ENCODE peak calls at places on chromosome 16, in five cellular contexts. One of them, this sample, is unnamed.

GRCh38 chr16:55515110-55515509 is 6.2 kb downstream of the LPCAT2 start:
- DNase-seq in trophoblast cell: no peak
- DNase-seq in neuronal stem cell: no peak
- DNase-seq in mesenchymal stem cell: peak
- DNase-seq in H1: no peak
- DNase-seq in this sample: no peak

GRCh38 chr16:30666681-30667080 is 8.4 kb downstream of the FBRS start:
- DNase-seq in trophoblast cell: no peak
- DNase-seq in H1: no peak
- DNase-seq in mesenchymal stem cell: no peak
- DNase-seq in neuronal stem cell: no peak
- DNase-seq in this sample: no peak

GRCh38 chr16:67451704-67452435 is 20.9 kb downstream of the HSD11B2 start:
- DNase-seq in neuronal stem cell: no peak
- DNase-seq in trophoblast cell: no peak
- DNase-seq in H1: no peak
- DNase-seq in mesenchymal stem cell: no peak
- DNase-seq in this sample: no peak

GRCh38 chr16:72763927-72764628 is 283.9 kb downstream of the ZFHX3 start:
- DNase-seq in mesenchymal stem cell: no peak
- DNase-seq in neuronal stem cell: no peak
- DNase-seq in H1: no peak
- DNase-seq in trophoblast cell: no peak
- DNase-seq in this sample: no peak

GRCh38 chr16:14194706-14195105 is 123.6 kb downstream of the MRTFB start:
- DNase-seq in H1: no peak
- DNase-seq in trophoblast cell: no peak
- DNase-seq in neuronal stem cell: no peak
- DNase-seq in mesenchymal stem cell: no peak
- DNase-seq in this sample: no peak

GRCh38 chr16:52812945-52813556 is 239.6 kb downstream of the CHD9NB start:
- DNase-seq in trophoblast cell: peak
- DNase-seq in mesenchymal stem cell: peak
- DNase-seq in H1: no peak
- DNase-seq in neuronal stem cell: no peak
- DNase-seq in this sample: no peak

GRCh38 chr16:2514333-2515179 is 804 bp downstream of the ATP6V0C start:
- DNase-seq in neuronal stem cell: no peak
- DNase-seq in H1: no peak
- DNase-seq in trophoblast cell: peak
- DNase-seq in mesenchymal stem cell: no peak
- DNase-seq in this sample: peak

GRCh38 chr16:48261569-48261968 is 14.2 kb upstream of the ABCC11 start:
- DNase-seq in H1: no peak
- DNase-seq in mesenchymal stem cell: no peak
- DNase-seq in trophoblast cell: no peak
- DNase-seq in neuronal stem cell: no peak
- DNase-seq in this sample: no peak

GRCh38 chr16:19382887-19383816 is 34.5 kb upstream of the TMC5 start:
- DNase-seq in neuronal stem cell: no peak
- DNase-seq in H1: no peak
- DNase-seq in mesenchymal stem cell: no peak
- DNase-seq in trophoblast cell: no peak
- DNase-seq in this sample: no peak

GRCh38 chr16:56549744-56550385 is 15.0 kb upstream of the MT4 start:
- DNase-seq in trophoblast cell: peak
- DNase-seq in neuronal stem cell: no peak
- DNase-seq in H1: no peak
- DNase-seq in mesenchymal stem cell: peak
- DNase-seq in this sample: no peak

GRCh38 chr16:52404546-52404945 is 142.4 kb downstream of the TOX3 start:
- DNase-seq in neuronal stem cell: no peak
- DNase-seq in mesenchymal stem cell: no peak
- DNase-seq in H1: no peak
- DNase-seq in trophoblast cell: no peak
- DNase-seq in this sample: no peak

GRCh38 chr16:6382787-6383515 is 949.7 kb upstream of the RBFOX1 start:
- DNase-seq in mesenchymal stem cell: no peak
- DNase-seq in H1: no peak
- DNase-seq in neuronal stem cell: no peak
- DNase-seq in trophoblast cell: no peak
- DNase-seq in this sample: no peak

GRCh38 chr16:65751622-65752598 is 614.6 kb upstream of the CDH5 start:
- DNase-seq in trophoblast cell: no peak
- DNase-seq in H1: no peak
- DNase-seq in neuronal stem cell: no peak
- DNase-seq in mesenchymal stem cell: no peak
- DNase-seq in this sample: no peak

GRCh38 chr16:641326-642188 is at the start of gene MCRIP2:
- DNase-seq in H1: peak
- DNase-seq in mesenchymal stem cell: peak
- DNase-seq in trophoblast cell: peak
- DNase-seq in neuronal stem cell: peak
- DNase-seq in this sample: peak

GRCh38 chr16:6682142-6682811 is 650.4 kb upstream of the RBFOX1 start:
- DNase-seq in neuronal stem cell: peak
- DNase-seq in trophoblast cell: peak
- DNase-seq in H1: peak
- DNase-seq in mesenchymal stem cell: no peak
- DNase-seq in this sample: peak

GRCh38 chr16:7653746-7654145 is 321.1 kb downstream of the RBFOX1 start:
- DNase-seq in mesenchymal stem cell: no peak
- DNase-seq in H1: no peak
- DNase-seq in neuronal stem cell: no peak
- DNase-seq in trophoblast cell: no peak
- DNase-seq in this sample: no peak

GRCh38 chr16:2039286-2040030 is 8.2 kb downstream of the NTHL1 start:
- DNase-seq in mesenchymal stem cell: peak
- DNase-seq in H1: no peak
- DNase-seq in neuronal stem cell: no peak
- DNase-seq in trophoblast cell: no peak
- DNase-seq in this sample: no peak

GRCh38 chr16:13835935-13836334 is 84.0 kb upstream of the ERCC4 start:
- DNase-seq in trophoblast cell: no peak
- DNase-seq in mesenchymal stem cell: no peak
- DNase-seq in neuronal stem cell: no peak
- DNase-seq in H1: no peak
- DNase-seq in this sample: no peak

GRCh38 chr16:86975445-86975844 is 341.7 kb downstream of the C16orf95 start:
- DNase-seq in neuronal stem cell: peak
- DNase-seq in trophoblast cell: no peak
- DNase-seq in H1: peak
- DNase-seq in mesenchymal stem cell: peak
- DNase-seq in this sample: peak

GRCh38 chr16:14289692-14290340 is 218.7 kb downstream of the MRTFB start:
- DNase-seq in neuronal stem cell: no peak
- DNase-seq in trophoblast cell: peak
- DNase-seq in mesenchymal stem cell: no peak
- DNase-seq in H1: peak
- DNase-seq in this sample: peak

GRCh38 chr16:2016407-2016922 is 3.1 kb upstream of the NPW start:
- DNase-seq in trophoblast cell: no peak
- DNase-seq in neuronal stem cell: no peak
- DNase-seq in mesenchymal stem cell: no peak
- DNase-seq in H1: peak
- DNase-seq in this sample: no peak

GRCh38 chr16:65769776-65770438 is 596.6 kb upstream of the CDH5 start:
- DNase-seq in neuronal stem cell: no peak
- DNase-seq in H1: no peak
- DNase-seq in mesenchymal stem cell: no peak
- DNase-seq in trophoblast cell: peak
- DNase-seq in this sample: no peak

GRCh38 chr16:74019608-74020007 is 277.0 kb upstream of the PSMD7 start:
- DNase-seq in neuronal stem cell: no peak
- DNase-seq in trophoblast cell: peak
- DNase-seq in mesenchymal stem cell: no peak
- DNase-seq in H1: no peak
- DNase-seq in this sample: peak

GRCh38 chr16:86061318-86061695 is 162.3 kb downstream of the IRF8 start:
- DNase-seq in neuronal stem cell: no peak
- DNase-seq in trophoblast cell: no peak
- DNase-seq in mesenchymal stem cell: no peak
- DNase-seq in H1: no peak
- DNase-seq in this sample: no peak

GRCh38 chr16:51310159-51310558 is 159.1 kb upstream of the SALL1 start:
- DNase-seq in mesenchymal stem cell: no peak
- DNase-seq in neuronal stem cell: no peak
- DNase-seq in trophoblast cell: no peak
- DNase-seq in H1: no peak
- DNase-seq in this sample: no peak

GRCh38 chr16:2499890-2500633 is 13.7 kb upstream of the ATP6V0C start:
- DNase-seq in neuronal stem cell: no peak
- DNase-seq in trophoblast cell: no peak
- DNase-seq in mesenchymal stem cell: no peak
- DNase-seq in H1: no peak
- DNase-seq in this sample: no peak

GRCh38 chr16:2482181-2483107 is 7.5 kb downstream of the TBC1D24 start:
- DNase-seq in H1: no peak
- DNase-seq in neuronal stem cell: no peak
- DNase-seq in mesenchymal stem cell: peak
- DNase-seq in trophoblast cell: no peak
- DNase-seq in this sample: no peak

GRCh38 chr16:1533443-1533951 is at the start of gene TMEM204:
- DNase-seq in H1: no peak
- DNase-seq in neuronal stem cell: no peak
- DNase-seq in trophoblast cell: no peak
- DNase-seq in mesenchymal stem cell: peak
- DNase-seq in this sample: no peak

GRCh38 chr16:86011532-86011931 is 112.6 kb downstream of the IRF8 start:
- DNase-seq in neuronal stem cell: no peak
- DNase-seq in trophoblast cell: no peak
- DNase-seq in mesenchymal stem cell: no peak
- DNase-seq in H1: no peak
- DNase-seq in this sample: no peak

GRCh38 chr16:21121150-21121549 is 29.5 kb downstream of the DNAH3 start:
- DNase-seq in trophoblast cell: no peak
- DNase-seq in neuronal stem cell: no peak
- DNase-seq in H1: no peak
- DNase-seq in mesenchymal stem cell: no peak
- DNase-seq in this sample: no peak

GRCh38 chr16:66516172-66516807 is 33.6 kb downstream of the TK2 start:
- DNase-seq in mesenchymal stem cell: no peak
- DNase-seq in H1: no peak
- DNase-seq in neuronal stem cell: no peak
- DNase-seq in trophoblast cell: no peak
- DNase-seq in this sample: no peak

GRCh38 chr16:81314603-81315270 is at the start of gene GAN:
- DNase-seq in H1: peak
- DNase-seq in neuronal stem cell: peak
- DNase-seq in mesenchymal stem cell: peak
- DNase-seq in trophoblast cell: peak
- DNase-seq in this sample: peak
- H3K14ac ChIP-seq in H1: no peak
- H3K14ac ChIP-seq in neuronal stem cell: no peak
- H3K14ac ChIP-seq in mesenchymal stem cell: peak
- H3K14ac ChIP-seq in trophoblast cell: peak
- H3K14ac ChIP-seq in this sample: peak

GRCh38 chr16:35174006-35174405 is 1714.6 kb downstream of the TP53TG3F start:
- DNase-seq in H1: no peak
- DNase-seq in mesenchymal stem cell: no peak
- DNase-seq in neuronal stem cell: no peak
- DNase-seq in trophoblast cell: no peak
- DNase-seq in this sample: peak
- H2BK12ac ChIP-seq in H1: no peak
- H2BK12ac ChIP-seq in mesenchymal stem cell: no peak
- H2BK12ac ChIP-seq in neuronal stem cell: no peak
- H2BK12ac ChIP-seq in trophoblast cell: no peak
- H2BK12ac ChIP-seq in this sample: no peak

DNA sequence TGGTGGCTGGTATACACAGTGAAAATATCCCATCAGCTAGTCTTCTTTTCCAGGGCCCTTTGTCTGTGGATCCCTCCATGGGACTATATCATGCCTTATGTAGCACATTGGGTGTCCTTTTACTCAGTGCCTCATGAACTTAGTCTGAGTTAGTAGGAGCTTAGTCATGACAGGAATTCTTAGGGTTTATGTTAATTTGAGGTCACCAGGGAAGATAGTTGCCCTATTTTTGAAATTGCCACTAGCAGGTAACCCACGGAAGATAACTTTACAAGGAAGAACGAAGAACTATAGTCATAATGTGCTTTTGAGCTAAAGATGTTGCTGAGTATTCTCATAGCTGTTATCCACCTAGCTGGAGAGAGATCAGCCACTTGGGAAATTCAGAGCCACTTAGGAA is 14.8 kb upstream of the PLK1 start:
- DNase-seq in neuronal stem cell: no peak
- DNase-seq in H1: no peak
- DNase-seq in trophoblast cell: no peak
- DNase-seq in mesenchymal stem cell: no peak
- DNase-seq in this sample: no peak
- H2BK120ac ChIP-seq in neuronal stem cell: no peak
- H2BK120ac ChIP-seq in H1: no peak
- H2BK120ac ChIP-seq in trophoblast cell: no peak
- H2BK120ac ChIP-seq in mesenchymal stem cell: no peak
- H2BK120ac ChIP-seq in this sample: no peak

GRCh38 chr16:82653550-82654511 is 27.1 kb downstream of the CDH13 start:
- DNase-seq in mesenchymal stem cell: peak
- DNase-seq in trophoblast cell: peak
- DNase-seq in neuronal stem cell: no peak
- DNase-seq in H1: no peak
- DNase-seq in this sample: no peak

GRCh38 chr16:82655720-82656500 is 29.1 kb downstream of the CDH13 start:
- DNase-seq in neuronal stem cell: no peak
- DNase-seq in trophoblast cell: no peak
- DNase-seq in mesenchymal stem cell: no peak
- DNase-seq in H1: no peak
- DNase-seq in this sample: no peak

GRCh38 chr16:82657786-82658185 is 31.0 kb downstream of the CDH13 start:
- DNase-seq in mesenchymal stem cell: no peak
- DNase-seq in trophoblast cell: no peak
- DNase-seq in H1: no peak
- DNase-seq in neuronal stem cell: no peak
- DNase-seq in this sample: no peak

GRCh38 chr16:82657239-82657638 is 30.5 kb downstream of the CDH13 start:
- DNase-seq in H1: no peak
- DNase-seq in trophoblast cell: peak
- DNase-seq in mesenchymal stem cell: peak
- DNase-seq in neuronal stem cell: no peak
- DNase-seq in this sample: no peak

GRCh38 chr16:82655315-82655714 is 28.5 kb downstream of the CDH13 start:
- DNase-seq in mesenchymal stem cell: peak
- DNase-seq in neuronal stem cell: no peak
- DNase-seq in trophoblast cell: no peak
- DNase-seq in H1: no peak
- DNase-seq in this sample: no peak
- H3K14ac ChIP-seq in mesenchymal stem cell: no peak
- H3K14ac ChIP-seq in neuronal stem cell: no peak
- H3K14ac ChIP-seq in trophoblast cell: no peak
- H3K14ac ChIP-seq in H1: no peak
- H3K14ac ChIP-seq in this sample: no peak

DNA sequence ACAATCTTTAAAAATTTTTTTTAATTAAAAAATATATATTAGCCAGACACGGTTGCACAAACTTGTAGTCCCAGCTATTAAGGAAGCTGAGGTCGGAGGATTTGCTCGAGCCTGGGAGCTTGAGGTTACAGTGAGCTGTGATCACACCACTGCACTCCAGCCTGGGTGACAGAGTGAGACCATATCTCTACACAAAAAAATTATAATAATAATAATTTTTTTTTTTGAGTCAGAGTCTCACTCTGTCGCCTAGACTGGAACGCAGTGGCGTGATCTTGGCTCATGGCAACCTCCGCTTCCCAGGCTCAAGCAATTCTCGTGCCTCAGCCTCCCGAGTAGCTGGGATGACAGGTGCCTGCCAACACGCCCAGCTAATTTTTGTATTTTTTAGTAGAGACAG is 23.8 kb downstream of the LITAF start:
- DNase-seq in mesenchymal stem cell: no peak
- DNase-seq in neuronal stem cell: no peak
- DNase-seq in trophoblast cell: no peak
- DNase-seq in H1: no peak
- DNase-seq in this sample: no peak
- H2BK12ac ChIP-seq in mesenchymal stem cell: no peak
- H2BK12ac ChIP-seq in neuronal stem cell: no peak
- H2BK12ac ChIP-seq in trophoblast cell: no peak
- H2BK12ac ChIP-seq in H1: no peak
- H2BK12ac ChIP-seq in this sample: no peak

This sample was measured in H9.